ENCODE peak calls at places on chromosomes 11 and 22, in eight cellular contexts. I, X, S, P, M, T, R and Y are unnamed samples.

GRCh38 chr11:611001-611996 is 4.5 kb downstream of the IRF7 start:
- DNase-seq in I (no peak), X (no peak), S (no peak), P (no peak), M (no peak), T (no peak), R (no peak), Y (no peak)

GRCh38 chr11:93623179-93623578 is 38.3 kb upstream of the CEP295 start:
- DNase-seq in I (no peak), X (no peak), S (peak; percentile 75), P (no peak), M (no peak), T (no peak), R (no peak), Y (no peak)

GRCh38 chr11:130166457-130166784 is 6.8 kb downstream of the ST14 start:
- DNase-seq in I (no peak), X (no peak), S (peak; percentile 81), P (no peak), M (no peak), T (peak; percentile 76), R (peak; percentile 80), Y (no peak)

GRCh38 chr11:47971501-47971900 is 8.9 kb upstream of the PTPRJ start:
- DNase-seq in I (no peak), X (no peak), S (peak; percentile 96), P (no peak), M (no peak), T (no peak), R (no peak), Y (no peak)

GRCh38 chr11:64095286-64095825 is 59.6 kb downstream of the FLRT1 start:
- DNase-seq in I (no peak), X (peak; percentile 39), S (peak; percentile 65), P (no peak), M (no peak), T (no peak), R (no peak), Y (no peak)

GRCh38 chr11:96143016-96143670 is 199.9 kb downstream of the MAML2 start:
- DNase-seq in I (no peak), X (no peak), S (no peak), P (no peak), M (peak; percentile 43), T (peak; percentile 63), R (no peak), Y (no peak)

GRCh38 chr11:31796523-31797226 is 14.4 kb downstream of the PAX6 start:
- DNase-seq in I (no peak), X (no peak), S (peak; percentile 22), P (no peak), M (no peak), T (no peak), R (no peak), Y (no peak)

GRCh38 chr11:118918128-118918685 is 7.5 kb downstream of the BCL9L start:
- DNase-seq in I (no peak), X (peak; percentile 45), S (peak; percentile 95), P (no peak), M (no peak), T (peak; percentile 100), R (peak; percentile 96), Y (no peak)

GRCh38 chr11:125343732-125344131 is 152.3 kb downstream of the FEZ1 start:
- DNase-seq in I (no peak), X (no peak), S (no peak), P (no peak), M (no peak), T (no peak), R (no peak), Y (no peak)

GRCh38 chr22:20113551-20114310 is 2.2 kb upstream of the RANBP1 start:
- DNase-seq in I (no peak), X (no peak), S (no peak), P (no peak), M (no peak), T (no peak), R (no peak), Y (no peak)

GRCh38 chr11:61980783-61981541 is 13.5 kb upstream of the FTH1 start:
- DNase-seq in I (no peak), X (no peak), S (no peak), P (no peak), M (no peak), T (no peak), R (no peak), Y (no peak)

GRCh38 chr11:78208257-78209165 is 19.8 kb downstream of the USP35 start:
- DNase-seq in I (no peak), X (no peak), S (no peak), P (no peak), M (no peak), T (peak; percentile 57), R (no peak), Y (no peak)

GRCh38 chr11:8383627-8384026 is 119.9 kb upstream of the LMO1 start:
- DNase-seq in I (no peak), X (no peak), S (no peak), P (no peak), M (no peak), T (no peak), R (no peak), Y (no peak)

GRCh38 chr11:26618441-26618840 is 46.4 kb upstream of the MUC15 start:
- DNase-seq in I (no peak), X (no peak), S (no peak), P (no peak), M (no peak), T (no peak), R (no peak), Y (no peak)